ENCODE peak calls at places on chromosomes 7 and 10, in six cellular contexts. C is WERI-Rb-1; N is CD4-positive, alpha-beta T cell; L is kidney epithelial cell; P is colonic mucosa; Q is T follicular helper cell. V is an unnamed sample.

GRCh38 chr10:113020838-113021237 is 70.8 kb downstream of the TCF7L2 start:
- DNase-seq in Q (no peak), N (no peak), L (no peak), P (no peak), C (no peak), V (no peak)

GRCh38 chr7:143416565-143417149 is 8.0 kb upstream of the EPHA1 start:
- DNase-seq in L (no peak), N (no peak), Q (no peak), P (no peak), C (no peak), V (no peak)

GRCh38 chr10:34548466-34548865 is 266.6 kb downstream of the PARD3 start:
- DNase-seq in L (no peak), C (no peak), N (no peak), Q (no peak), P (no peak), V (no peak)

GRCh38 chr7:787332-788240 is 44.7 kb upstream of the SUN1 start:
- DNase-seq in N (no peak), Q (no peak), L (no peak), C (no peak), P (no peak), V (no peak)

GRCh38 chr10:73887038-73888015 is 13.0 kb upstream of the CAMK2G start:
- DNase-seq in C (no peak), Q (no peak), N (no peak), L (no peak), P (peak; percentile 66), V (peak; percentile 82)

GRCh38 chr10:73910401-73910763 is 550 bp upstream of the PLAU start:
- DNase-seq in C (peak; percentile 36), Q (no peak), N (no peak), P (peak; percentile 31), L (no peak), V (no peak)

GRCh38 chr7:156473476-156474240 is 166.9 kb upstream of the RNF32 start:
- DNase-seq in Q (no peak), N (no peak), P (peak; percentile 30), L (no peak), C (no peak), V (no peak)

GRCh38 chr10:120833222-120833928 is 17.8 kb upstream of the WDR11 start:
- DNase-seq in P (no peak), C (no peak), N (no peak), Q (no peak), L (no peak), V (no peak)

GRCh38 chr10:5692476-5693358 is 8.1 kb downstream of the TASOR2 start:
- DNase-seq in L (no peak), C (no peak), P (peak; percentile 66), Q (peak; percentile 48), N (peak; percentile 78), V (no peak)

GRCh38 chr10:101071266-101071884 is 9.6 kb downstream of the KAZALD1 start:
- DNase-seq in Q (no peak), P (no peak), N (no peak), C (no peak), L (no peak), V (no peak)

GRCh38 chr10:113027574-113028392 is 77.7 kb downstream of the TCF7L2 start:
- DNase-seq in L (no peak), N (no peak), C (peak; percentile 68), Q (no peak), P (no peak), V (no peak)

GRCh38 chr10:77049146-77049545 is 588.5 kb downstream of the KCNMA1 start:
- DNase-seq in C (no peak), N (no peak), L (no peak), Q (no peak), P (no peak), V (no peak)

GRCh38 chr7:47361746-47362215 is 220.1 kb downstream of the TNS3 start:
- DNase-seq in Q (no peak), L (peak; percentile 62), C (no peak), P (no peak), N (no peak), V (peak; percentile 15)

GRCh38 chr7:138258194-138258554 is 181.9 kb downstream of the AKR1D1 start:
- DNase-seq in Q (no peak), P (no peak), L (no peak), N (no peak), C (no peak), V (no peak)

GRCh38 chr7:4800926-4801838 is 25.8 kb downstream of the AP5Z1 start:
- DNase-seq in Q (no peak), L (no peak), C (peak; percentile 67), N (no peak), P (no peak), V (no peak)

GRCh38 chr10:69948261-69948660 is 104.4 kb upstream of the MACROH2A2 start:
- DNase-seq in C (no peak), N (no peak), L (no peak), Q (no peak), P (no peak), V (no peak)

GRCh38 chr7:106252568-106252967 is 32.2 kb downstream of the NAMPT start:
- DNase-seq in L (no peak), N (no peak), P (no peak), C (no peak), Q (no peak), V (no peak)

GRCh38 chr10:70575874-70576802 is 26.4 kb downstream of the PRF1 start:
- DNase-seq in N (no peak), P (peak; percentile 40), C (no peak), Q (no peak), L (peak; percentile 77), V (no peak)

GRCh38 chr7:5408777-5409176 is 14.9 kb downstream of the TNRC18 start:
- DNase-seq in P (no peak), N (no peak), Q (no peak), L (no peak), C (no peak), V (no peak)

GRCh38 chr10:121999301-121999700 is 10.3 kb downstream of the TACC2 start:
- DNase-seq in N (no peak), C (no peak), Q (no peak), L (no peak), P (no peak), V (no peak)

GRCh38 chr7:85734823-85735222 is 548.0 kb upstream of the SEMA3D start:
- DNase-seq in C (no peak), L (no peak), Q (no peak), N (no peak), P (no peak), V (no peak)

GRCh38 chr7:46565257-46565656 is 644.2 kb upstream of the IGFBP3 start:
- DNase-seq in N (no peak), L (no peak), Q (no peak), P (no peak), C (no peak), V (no peak)

GRCh38 chr10:32692174-32692573 is 246.2 kb downstream of the CCDC7 start:
- DNase-seq in L (peak; percentile 85), C (no peak), Q (no peak), N (no peak), P (no peak), V (no peak)

GRCh38 chr7:120272261-120272895 is 597 bp upstream of the KCND2 start:
- DNase-seq in Q (no peak), N (no peak), C (peak; percentile 30), P (no peak), L (peak; percentile 21), V (no peak)

GRCh38 chr10:123043409-123043925 is 34.7 kb downstream of the ACADSB start:
- DNase-seq in C (peak; percentile 63), Q (peak; percentile 35), P (peak; percentile 36), L (peak; percentile 26), N (peak; percentile 29), V (peak; percentile 31)

GRCh38 chr10:59303018-59303417 is 59.3 kb downstream of the FAM13C start:
- DNase-seq in Q (no peak), L (no peak), P (no peak), N (no peak), C (no peak), V (no peak)

GRCh38 chr10:72687035-72687434 is 4.9 kb upstream of the MCU start:
- DNase-seq in N (no peak), P (peak; percentile 41), Q (no peak), L (no peak), C (no peak), V (no peak)

GRCh38 chr7:2171855-2172254 is 60.9 kb downstream of the MAD1L1 start:
- DNase-seq in L (no peak), N (no peak), Q (no peak), P (no peak), C (no peak), V (no peak)